ENCODE peak calls at places on chromosomes 12 and 14, in four cellular contexts. R, P, U and K are unnamed samples.
A peak's percentile ranks its signal among the peaks of the same experiment; 100 is the strongest.

GRCh38 chr14:105473677-105474477 is 744 bp upstream of the CRIP2 start:
- DNase-seq in R (peak; percentile 97), P (peak; percentile 92), U (peak; percentile 94), K (no peak)

GRCh38 chr14:29584992-29585391 is 342.7 kb downstream of the PRKD1 start:
- DNase-seq in R (peak; percentile 30), P (peak; percentile 10), U (peak; percentile 38), K (no peak)

GRCh38 chr14:101666264-101666663 is 95.2 kb upstream of the PPP2R5C start:
- DNase-seq in R (no peak), P (no peak), U (no peak), K (no peak)

GRCh38 chr14:25570483-25570882 is 520.5 kb upstream of the STXBP6 start:
- DNase-seq in R (no peak), P (no peak), U (no peak), K (no peak)

GRCh38 chr14:59997496-59997895 is 77.6 kb downstream of the LRRC9 start:
- DNase-seq in R (no peak), P (no peak), U (no peak), K (no peak)

GRCh38 chr14:97270308-97270707 is 473.1 kb downstream of the VRK1 start:
- DNase-seq in R (no peak), P (no peak), U (no peak), K (no peak)

GRCh38 chr12:123115409-123116111 is 35.3 kb downstream of the PITPNM2 start:
- DNase-seq in R (no peak), P (no peak), U (no peak), K (peak; percentile 85)

GRCh38 chr12:108475396-108475795 is 39.7 kb upstream of the FICD start:
- DNase-seq in R (no peak), P (no peak), U (no peak), K (no peak)

GRCh38 chr12:88237954-88238353 is 95.8 kb downstream of the TMTC3 start:
- DNase-seq in R (no peak), P (peak; percentile 34), U (peak; percentile 13), K (peak; percentile 84)

GRCh38 chr12:19783547-19784444 is 344.5 kb downstream of the AEBP2 start:
- DNase-seq in R (peak; percentile 60), P (no peak), U (no peak), K (no peak)

GRCh38 chr14:94048676-94049624 is 22.8 kb downstream of the OTUB2 start:
- DNase-seq in R (peak; percentile 8), P (no peak), U (no peak), K (no peak)

GRCh38 chr12:128268348-128268725 is 1.4 kb downstream of the TMEM132C start:
- DNase-seq in R (peak; percentile 49), P (no peak), U (no peak), K (no peak)

GRCh38 chr14:22124071-22124613 is 450.5 kb upstream of the OR4E1 start:
- DNase-seq in R (no peak), P (no peak), U (no peak), K (no peak)

GRCh38 chr14:94392510-94392935 is 4.1 kb upstream of the SERPINA1 start:
- DNase-seq in R (no peak), P (no peak), U (no peak), K (peak; percentile 93)

GRCh38 chr12:243381-243780 is 19.3 kb downstream of the SLC6A13 start:
- DNase-seq in R (no peak), P (no peak), U (no peak), K (no peak)

GRCh38 chr12:66688836-66689439 is 10.1 kb upstream of the GRIP1 start:
- DNase-seq in R (peak; percentile 92), P (peak; percentile 34), U (peak; percentile 80), K (no peak)

GRCh38 chr12:77190022-77190421 is 124.7 kb upstream of the E2F7 start:
- DNase-seq in R (no peak), P (no peak), U (no peak), K (no peak)

GRCh38 chr12:104490850-104491249 is 34.1 kb downstream of the CHST11 start:
- DNase-seq in R (no peak), P (no peak), U (no peak), K (no peak)

GRCh38 chr12:66898700-66899469 is 220.0 kb upstream of the GRIP1 start:
- DNase-seq in R (no peak), P (no peak), U (no peak), K (no peak)

GRCh38 chr14:85531594-85532391 is 1.8 kb downstream of the FLRT2 start:
- DNase-seq in R (peak; percentile 78), P (peak; percentile 89), U (no peak), K (peak; percentile 70)

GRCh38 chr12:127063339-127064090 is 1203.5 kb upstream of the TMEM132C start:
- DNase-seq in R (no peak), P (no peak), U (no peak), K (no peak)

GRCh38 chr14:56023681-56024080 is 94.5 kb upstream of the PELI2 start:
- DNase-seq in R (no peak), P (no peak), U (no peak), K (no peak)

GRCh38 chr12:85007836-85008235 is 28.2 kb downstream of the TSPAN19 start:
- DNase-seq in R (no peak), P (peak; percentile 87), U (no peak), K (no peak)

GRCh38 chr12:79689041-79689476 is 1.7 kb downstream of the PAWR start:
- DNase-seq in R (no peak), P (peak; percentile 17), U (no peak), K (no peak)

GRCh38 chr12:22631863-22632463 is 7.0 kb downstream of the ETNK1 start:
- DNase-seq in R (no peak), P (peak; percentile 33), U (no peak), K (peak; percentile 30)

GRCh38 chr12:14995583-14996425 is 23.0 kb downstream of the PDE6H start:
- DNase-seq in R (no peak), P (peak; percentile 81), U (no peak), K (peak; percentile 64)

GRCh38 chr12:31234955-31235867 is 90.7 kb downstream of the SINHCAF start:
- DNase-seq in R (peak; percentile 80), P (peak; percentile 34), U (peak; percentile 64), K (no peak)

GRCh38 chr12:106955377-106956047 is at the start of gene TMEM263:
- DNase-seq in R (peak; percentile 97), P (peak; percentile 98), U (peak; percentile 96), K (peak; percentile 56)